ENCODE peak calls at places on chromosomes 6 and 20, in six cellular contexts. C is thoracic aorta, G is GM13976, Q is mucosa of descending colon, I is neural progenitor cell, L is sigmoid colon. B is an unnamed sample.

GRCh38 chr20:62539646-62540045 is 63.9 kb upstream of the GATA5 start:
- DNase-seq in C (no peak), G (no peak), Q (no peak), I (no peak), L (peak), B (no peak)

GRCh38 chr6:16472349-16473069 is 234.1 kb downstream of the GMPR start:
- DNase-seq in C (no peak), G (no peak), Q (no peak), I (no peak), L (no peak), B (no peak)

GRCh38 chr20:60752741-60753420 is 499.2 kb upstream of the CDH4 start:
- DNase-seq in C (no peak), G (no peak), Q (peak), I (no peak), L (no peak), B (no peak)

GRCh38 chr6:3165631-3166534 is 8.5 kb upstream of the TUBB2A start:
- DNase-seq in C (no peak), G (no peak), Q (no peak), I (peak), L (no peak), B (no peak)

GRCh38 chr6:87710090-87710489 is 8.1 kb upstream of the AKIRIN2 start:
- DNase-seq in C (no peak), G (no peak), Q (no peak), I (no peak), L (no peak), B (no peak)

GRCh38 chr6:131036143-131036542 is 26.9 kb downstream of the EPB41L2 start:
- DNase-seq in C (no peak), G (no peak), Q (no peak), I (no peak), L (no peak), B (no peak)

GRCh38 chr6:75940558-75940957 is 131.9 kb downstream of the IMPG1 start:
- DNase-seq in C (no peak), G (no peak), Q (no peak), I (no peak), L (no peak), B (no peak)

GRCh38 chr6:3285732-3286131 is 27.0 kb downstream of the PSMG4 start:
- DNase-seq in C (no peak), G (no peak), Q (no peak), I (no peak), L (peak), B (no peak)

GRCh38 chr6:41723178-41723935 is 12.1 kb downstream of the TFEB start:
- DNase-seq in C (peak), G (peak), Q (peak), I (no peak), L (peak), B (peak)

GRCh38 chr20:57211949-57212889 is 54.2 kb downstream of the BMP7 start:
- DNase-seq in C (peak), G (no peak), Q (peak), I (peak), L (peak), B (peak)

GRCh38 chr6:14731638-14732037 is 514.2 kb upstream of the JARID2 start:
- DNase-seq in C (no peak), G (no peak), Q (no peak), I (no peak), L (no peak), B (no peak)

GRCh38 chr20:3698511-3699436 is 13.6 kb downstream of the SIGLEC1 start:
- DNase-seq in C (no peak), G (no peak), Q (no peak), I (no peak), L (no peak), B (no peak)

GRCh38 chr20:9966966-9967365 is 67.8 kb upstream of the ANKEF1 start:
- DNase-seq in C (no peak), G (no peak), Q (no peak), I (peak), L (no peak), B (no peak)

GRCh38 chr6:148273962-148274752 is 68.5 kb upstream of the SASH1 start:
- DNase-seq in C (no peak), G (no peak), Q (no peak), I (no peak), L (no peak), B (no peak)

GRCh38 chr20:14521436-14521835 is 184.0 kb upstream of the FLRT3 start:
- DNase-seq in C (no peak), G (no peak), Q (no peak), I (no peak), L (no peak), B (no peak)

GRCh38 chr20:62944184-62944583 is 6.2 kb downstream of the GID8 start:
- DNase-seq in C (no peak), G (no peak), Q (no peak), I (no peak), L (no peak), B (no peak)

GRCh38 chr20:50284811-50285375 is 94.3 kb downstream of the CEBPB start:
- DNase-seq in C (no peak), G (no peak), Q (no peak), I (no peak), L (peak), B (no peak)

GRCh38 chr20:62163485-62163865 is 19.4 kb upstream of the MTG2 start:
- DNase-seq in C (no peak), G (no peak), Q (no peak), I (no peak), L (no peak), B (no peak)

GRCh38 chr20:1946762-1947534 is 46.9 kb downstream of the PDYN start:
- DNase-seq in C (no peak), G (no peak), Q (peak), I (peak), L (peak), B (peak)

GRCh38 chr6:160261991-160262718 is 3.5 kb upstream of the SLC22A2 start:
- DNase-seq in C (no peak), G (no peak), Q (no peak), I (no peak), L (no peak), B (no peak)

GRCh38 chr6:149320745-149321240 is 3.3 kb downstream of the TAB2 start:
- DNase-seq in C (no peak), G (no peak), Q (no peak), I (no peak), L (no peak), B (no peak)

GRCh38 chr6:82006027-82006738 is 241.4 kb downstream of the IBTK start:
- DNase-seq in C (no peak), G (no peak), Q (peak), I (peak), L (no peak), B (no peak)

GRCh38 chr20:58850693-58851174 is at the start of gene GNAS-AS1:
- DNase-seq in C (no peak), G (peak), Q (peak), I (peak), L (peak), B (peak)

GRCh38 chr6:108914235-108915022 is 66.2 kb downstream of the ARMC2 start:
- DNase-seq in C (no peak), G (peak), Q (no peak), I (peak), L (no peak), B (no peak)

DNA sequence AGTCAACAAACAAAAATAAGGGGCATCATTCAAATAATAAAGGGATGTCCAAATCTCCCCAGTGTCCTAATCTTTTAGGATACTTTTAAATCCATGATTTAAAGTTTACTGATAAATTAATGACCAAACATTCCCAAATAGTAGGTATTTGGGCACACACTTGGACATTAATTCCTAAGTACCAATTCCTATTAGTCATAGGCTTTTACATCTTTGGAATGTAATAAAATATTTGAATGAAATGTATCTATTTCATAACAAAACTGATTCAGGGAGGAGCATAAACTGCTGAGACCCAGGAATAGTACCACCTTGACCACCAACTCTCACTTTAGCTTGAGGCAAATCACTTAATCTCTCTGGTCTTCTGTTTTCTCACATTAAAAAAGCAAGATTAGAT is 44.3 kb downstream of the VGLL2 start:
- DNase-seq in C (no peak), G (no peak), Q (no peak), I (no peak), L (no peak), B (no peak)
- TF ChIP-seq CTCF in C (no peak), G (no peak), Q (no peak), I (no peak), L (no peak), B (no peak)

DNA sequence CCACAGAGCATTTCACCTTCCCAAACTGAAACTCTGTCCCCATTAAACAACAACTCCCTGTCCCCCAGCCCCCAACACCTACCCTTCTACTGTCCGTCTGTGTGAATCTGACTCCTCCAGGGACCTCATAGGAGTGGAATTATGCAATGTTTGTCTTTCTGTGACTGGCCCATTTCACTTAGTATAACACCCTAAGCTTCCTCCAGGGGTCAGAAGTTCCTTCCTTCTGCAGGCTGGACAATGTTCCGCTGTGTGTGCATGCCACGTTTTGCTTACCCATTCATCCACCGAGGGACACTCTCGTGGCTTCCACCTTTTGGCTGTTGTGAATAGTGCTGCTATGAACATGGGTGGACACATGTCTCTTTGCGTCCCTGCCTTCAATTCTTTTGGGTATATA is 37.6 kb upstream of the MPC1 start:
- DNase-seq in C (no peak), G (no peak), Q (no peak), I (no peak), L (no peak), B (no peak)
- TF ChIP-seq CTCF in C (no peak), G (no peak), Q (no peak), I (peak), L (no peak), B (no peak)

GRCh38 chr6:142462260-142462659 is 160.5 kb downstream of the ADGRG6 start:
- DNase-seq in C (no peak), G (no peak), Q (no peak), I (no peak), L (no peak), B (no peak)
- TF ChIP-seq CTCF in C (no peak), G (no peak), Q (no peak), I (peak), L (no peak), B (no peak)

DNA sequence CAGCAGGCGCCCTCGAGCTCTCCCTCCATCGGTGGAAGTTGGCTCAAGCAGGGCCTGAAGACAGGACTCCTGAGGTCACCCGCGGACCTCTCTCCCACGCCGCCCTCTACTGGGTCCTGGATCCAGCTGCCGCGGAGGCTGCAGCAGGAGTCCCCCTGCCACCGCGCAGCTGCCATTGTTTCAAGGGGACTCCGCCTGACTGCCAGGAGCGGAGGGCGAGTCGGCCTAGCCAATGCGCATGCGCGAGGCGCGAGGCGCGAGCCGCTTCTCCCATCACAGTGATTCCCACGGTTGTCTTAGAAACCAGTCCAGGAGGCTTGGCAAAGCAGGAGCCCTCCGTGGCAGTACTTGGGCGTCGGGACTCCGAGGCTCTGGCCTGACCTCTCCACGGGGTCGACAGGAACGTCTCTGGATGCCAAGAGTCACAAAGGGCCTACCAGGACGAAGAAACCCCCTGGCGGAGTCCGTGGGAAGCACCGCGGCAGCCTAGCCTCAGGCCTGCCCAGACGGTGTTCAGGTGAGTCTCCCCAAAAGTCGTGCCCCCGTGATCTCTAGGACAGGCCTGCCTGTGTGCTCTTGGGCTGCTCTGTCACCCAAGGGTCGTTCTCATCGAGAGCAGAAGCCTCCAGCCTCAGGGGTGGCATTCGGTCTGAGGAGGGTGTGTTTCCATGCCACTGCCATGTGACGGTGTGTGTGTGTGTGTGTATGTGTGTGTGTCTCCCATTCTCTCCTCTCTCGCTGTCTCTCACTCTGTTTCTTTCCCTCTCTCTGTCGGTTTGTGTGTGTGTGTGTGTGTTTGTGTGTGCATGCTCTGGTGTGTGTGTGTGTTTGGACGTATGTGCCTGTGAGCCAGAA is 290.6 kb upstream of the ZNF337 start:
- DNase-seq in C (no peak), G (peak), Q (peak), I (peak), L (no peak), B (no peak)
- TF ChIP-seq CTCF in C (peak), G (no peak), Q (no peak), I (no peak), L (no peak), B (no peak)

B was measured in omental fat pad.